ENCODE peak calls at places on chromosomes 7 and 10, in eight cellular contexts. L is AG10803; Y is mammary epithelial cell; C is Caki2; D is H9; A is activated CD4-positive, alpha-beta T cell treated with anti-CD3 and anti-CD28 coated beads, Interleukin-2, amount 10 ng/mL, durations not matched to agents 7 days and 5 days; F is right lobe of liver; U is epithelial cell of proximal tubule. B is an unnamed sample.

GRCh38 chr10:12617205-12618175 is 268.1 kb downstream of the CAMK1D start:
- DNase-seq in L (no peak), C (peak; percentile 60), F (no peak), U (no peak), D (no peak), Y (peak; percentile 14), A (no peak), B (no peak)

GRCh38 chr10:59991661-59992060 is 85.3 kb upstream of the CCDC6 start:
- DNase-seq in A (no peak), Y (peak; percentile 74), L (peak; percentile 3), C (peak; percentile 88), F (no peak), D (no peak), U (peak; percentile 48), B (peak; percentile 1)

GRCh38 chr7:117683736-117684135 is 189.5 kb downstream of the CTTNBP2 start:
- DNase-seq in Y (no peak), A (no peak), C (no peak), L (no peak), U (no peak), D (no peak), F (no peak), B (no peak)

GRCh38 chr7:25886387-25887240 is 265.4 kb upstream of the NFE2L3 start:
- DNase-seq in L (no peak), F (no peak), U (no peak), D (no peak), C (no peak), A (no peak), Y (no peak), B (no peak)

GRCh38 chr7:100812729-100813128 is 14.6 kb downstream of the EPHB4 start:
- DNase-seq in C (no peak), A (no peak), Y (no peak), L (no peak), F (no peak), D (no peak), U (no peak), B (no peak)

GRCh38 chr10:120490288-120490687 is 33.3 kb downstream of the PLPP4 start:
- DNase-seq in F (no peak), D (no peak), Y (no peak), U (no peak), A (no peak), C (no peak), L (no peak), B (peak; percentile 11)

GRCh38 chr10:119253433-119254174 is 46.2 kb downstream of the GRK5 start:
- DNase-seq in L (peak; percentile 95), F (peak; percentile 85), U (peak; percentile 61), D (no peak), A (no peak), C (peak; percentile 77), Y (peak; percentile 69), B (peak; percentile 98)

GRCh38 chr10:30330512-30331168 is 18.4 kb downstream of the MTPAP start:
- DNase-seq in U (no peak), Y (no peak), F (no peak), C (no peak), L (no peak), A (no peak), D (no peak), B (no peak)

GRCh38 chr7:74015670-74016069 is 12.3 kb upstream of the ELN start:
- DNase-seq in Y (no peak), C (no peak), F (no peak), D (no peak), U (no peak), L (no peak), A (no peak), B (no peak)

GRCh38 chr7:148697950-148698396 is 730 bp upstream of the CUL1 start:
- DNase-seq in L (no peak), D (no peak), F (no peak), U (no peak), C (peak; percentile 23), Y (no peak), A (no peak), B (no peak)

GRCh38 chr7:137313196-137313595 is 30.3 kb downstream of the PTN start:
- DNase-seq in L (peak; percentile 20), D (no peak), F (no peak), A (no peak), U (no peak), C (no peak), Y (no peak), B (peak; percentile 18)

GRCh38 chr10:72691470-72692056 is 380 bp upstream of the MCU start:
- DNase-seq in A (no peak), D (peak; percentile 97), F (no peak), U (no peak), L (no peak), C (no peak), Y (no peak), B (no peak)

GRCh38 chr7:35695628-35695888 is 623 bp upstream of the HERPUD2 start:
- DNase-seq in A (no peak), C (no peak), L (no peak), F (no peak), U (no peak), Y (peak; percentile 27), D (no peak), B (no peak)

GRCh38 chr10:30463944-30464451 is 30.0 kb downstream of the MAP3K8 start:
- DNase-seq in L (no peak), D (no peak), Y (peak; percentile 18), U (no peak), C (peak; percentile 16), F (no peak), A (no peak), B (peak; percentile 35)

GRCh38 chr7:82932516-82932915 is 230.2 kb downstream of the PCLO start:
- DNase-seq in D (no peak), C (no peak), A (no peak), F (no peak), Y (no peak), L (no peak), U (no peak), B (no peak)

GRCh38 chr10:21527634-21528451 is 2.4 kb upstream of the SKIDA1 start:
- DNase-seq in A (no peak), C (peak; percentile 83), L (peak; percentile 64), Y (peak; percentile 46), U (no peak), F (no peak), D (no peak), B (peak; percentile 51)

GRCh38 chr10:49593998-49594397 is 16.1 kb upstream of the SLC18A3 start:
- DNase-seq in A (no peak), U (no peak), L (no peak), D (no peak), Y (no peak), F (no peak), C (no peak), B (no peak)

GRCh38 chr7:47720141-47720906 is 138.4 kb upstream of the TNS3 start:
- DNase-seq in Y (no peak), C (no peak), L (peak; percentile 71), U (no peak), A (no peak), F (no peak), D (no peak), B (peak; percentile 63)

GRCh38 chr10:132715791-132716680 is 69.9 kb downstream of the NKX6-2 start:
- DNase-seq in U (no peak), Y (no peak), L (no peak), D (no peak), A (no peak), C (no peak), F (peak; percentile 43), B (no peak)

GRCh38 chr7:100429637-100430449 is at the start of gene MEPCE:
- DNase-seq in Y (peak; percentile 90), F (peak; percentile 94), D (peak; percentile 94), U (peak; percentile 40), C (peak; percentile 95), L (peak; percentile 96), A (peak; percentile 96), B (peak; percentile 98)

GRCh38 chr7:128067983-128068382 is 36.7 kb upstream of the LRRC4 start:
- DNase-seq in F (no peak), C (no peak), Y (no peak), D (no peak), A (no peak), U (no peak), L (peak; percentile 24), B (peak; percentile 54)

GRCh38 chr10:61655335-61655851 is 7.3 kb upstream of the CABCOCO1 start:
- DNase-seq in A (no peak), U (no peak), Y (no peak), D (no peak), F (no peak), L (peak; percentile 13), C (no peak), B (peak; percentile 46)

GRCh38 chr10:127119901-127120300 is 76.5 kb downstream of the INSYN2A start:
- DNase-seq in C (no peak), L (no peak), A (no peak), U (no peak), F (no peak), Y (no peak), D (no peak), B (no peak)